ENCODE peak calls at places on chromosomes 6 and 20, in seven cellular contexts. D, R, K, V, A, T and B are unnamed samples. For H3K4me1, the result is how much of the 10 kb centered on the place peaks cover.

GRCh38 chr20:840858-841567 is 7.5 kb downstream of the FAM110A start:
- DNase-seq in D (no peak), R (no peak), K (peak), V (peak), A (no peak), T (no peak), B (no peak)

GRCh38 chr6:121595646-121596045 is 160.2 kb downstream of the GJA1 start:
- DNase-seq in D (no peak), R (no peak), K (no peak), V (no peak), A (no peak), T (no peak), B (no peak)

GRCh38 chr6:19712012-19712688 is 125.0 kb upstream of the ID4 start:
- DNase-seq in D (peak), R (no peak), K (no peak), V (no peak), A (no peak), T (no peak), B (no peak)

GRCh38 chr6:145025488-145025887 is 709.8 kb downstream of the EPM2A start:
- DNase-seq in D (no peak), R (no peak), K (no peak), V (peak), A (no peak), T (no peak), B (no peak)

GRCh38 chr6:23874985-23875384 is 251.0 kb upstream of the NRSN1 start:
- DNase-seq in D (no peak), R (no peak), K (no peak), V (no peak), A (no peak), T (no peak), B (no peak)

GRCh38 chr6:149862901-149863595 is 1.1 kb downstream of the LRP11 start:
- DNase-seq in D (peak), R (no peak), K (peak), V (peak), A (no peak), T (peak), B (no peak)

GRCh38 chr20:63097336-63097831 is 90.6 kb upstream of the BHLHE23 start:
- DNase-seq in D (no peak), R (no peak), K (peak), V (no peak), A (no peak), T (no peak), B (no peak)

GRCh38 chr20:62487564-62488086 is 11.8 kb upstream of the GATA5 start:
- DNase-seq in D (peak), R (no peak), K (no peak), V (peak), A (no peak), T (peak), B (no peak)

GRCh38 chr6:115798229-115798628 is 262.5 kb downstream of the FRK start:
- DNase-seq in D (no peak), R (no peak), K (no peak), V (no peak), A (no peak), T (no peak), B (no peak)

GRCh38 chr20:46084805-46085792 is 4.7 kb downstream of the NCOA5 start:
- DNase-seq in D (peak), R (no peak), K (no peak), V (peak), A (no peak), T (no peak), B (no peak)

GRCh38 chr20:61314326-61315010 is 62.4 kb downstream of the CDH4 start:
- DNase-seq in D (no peak), R (no peak), K (no peak), V (no peak), A (no peak), T (no peak), B (no peak)

GRCh38 chr20:34710861-34711574 is 6.9 kb downstream of the TP53INP2 start:
- DNase-seq in D (no peak), R (no peak), K (no peak), V (no peak), A (no peak), T (no peak), B (no peak)

GRCh38 chr6:114049367-114049966 is 78.5 kb upstream of the HDAC2 start:
- DNase-seq in D (no peak), R (peak), K (no peak), V (peak), A (no peak), T (no peak), B (no peak)

GRCh38 chr6:102961902-102962301 is 1568.4 kb downstream of the GRIK2 start:
- DNase-seq in D (no peak), R (no peak), K (no peak), V (no peak), A (no peak), T (no peak), B (no peak)

GRCh38 chr6:71287038-71287437 is 1.6 kb upstream of the OGFRL1 start:
- DNase-seq in D (no peak), R (no peak), K (no peak), V (no peak), A (no peak), T (no peak), B (no peak)

GRCh38 chr6:10314163-10314955 is 100.5 kb downstream of the TFAP2A start:
- DNase-seq in D (peak), R (no peak), K (no peak), V (no peak), A (no peak), T (no peak), B (no peak)

GRCh38 chr6:33416386-33417126 is 1.4 kb downstream of the CUTA start:
- DNase-seq in D (no peak), R (no peak), K (no peak), V (no peak), A (no peak), T (no peak), B (no peak)

GRCh38 chr20:4160761-4161305 is 145.5 kb upstream of the RNF24 start:
- DNase-seq in D (no peak), R (no peak), K (peak), V (peak), A (no peak), T (no peak), B (no peak)

GRCh38 chr6:44311304-44311703 is 1.8 kb downstream of the AARS2 start:
- DNase-seq in D (no peak), R (no peak), K (no peak), V (no peak), A (no peak), T (no peak), B (no peak)

GRCh38 chr6:3239110-3239830 is 11.8 kb upstream of the TUBB2B start:
- DNase-seq in D (no peak), R (peak), K (no peak), V (no peak), A (no peak), T (no peak), B (no peak)

GRCh38 chr20:45306431-45306982 is at the start of gene RBPJL:
- DNase-seq in D (peak), R (no peak), K (peak), V (no peak), A (no peak), T (peak), B (no peak)

GRCh38 chr20:19945732-19946670 is 71.2 kb upstream of the NAA20 start:
- DNase-seq in D (no peak), R (no peak), K (no peak), V (no peak), A (no peak), T (no peak), B (no peak)

GRCh38 chr6:38131527-38131965 is 312.0 kb downstream of the ZFAND3 start:
- DNase-seq in D (no peak), R (no peak), K (no peak), V (no peak), A (no peak), T (no peak), B (no peak)

GRCh38 chr6:128655978-128656498 is 135.6 kb upstream of the PTPRK start:
- DNase-seq in D (no peak), R (peak), K (no peak), V (no peak), A (peak), T (no peak), B (peak)

GRCh38 chr20:47805951-47806350 is 20.7 kb upstream of the SULF2 start:
- DNase-seq in D (no peak), R (no peak), K (no peak), V (no peak), A (no peak), T (no peak), B (no peak)

GRCh38 chr6:55777461-55777860 is 97.9 kb downstream of the BMP5 start:
- DNase-seq in D (no peak), R (no peak), K (no peak), V (no peak), A (no peak), T (no peak), B (no peak)

GRCh38 chr6:149566372-149567193 is at the start of gene GINM1:
- DNase-seq in D (peak), R (no peak), K (peak), V (peak), A (no peak), T (peak), B (no peak)

GRCh38 chr20:36084897-36085617 is 69.5 kb upstream of the EPB41L1 start:
- DNase-seq in D (peak), R (no peak), K (no peak), V (peak), A (no peak), T (no peak), B (peak)

GRCh38 chr6:10193321-10193720 is 221.6 kb downstream of the TFAP2A start:
- DNase-seq in D (no peak), R (no peak), K (no peak), V (no peak), A (no peak), T (no peak), B (no peak)

GRCh38 chr6:18327621-18328548 is 59.3 kb upstream of the RNF144B start:
- DNase-seq in D (peak), R (no peak), K (peak), V (no peak), A (no peak), T (no peak), B (no peak)

GRCh38 chr6:137493218-137494038 is 766 bp downstream of the OLIG3 start:
- DNase-seq in D (no peak), R (no peak), K (peak), V (no peak), A (no peak), T (no peak), B (no peak)

GRCh38 chr6:159979136-159979874 is 10.4 kb downstream of the IGF2R start:
- DNase-seq in D (peak), R (no peak), K (no peak), V (peak), A (peak), T (no peak), B (no peak)

GRCh38 chr6:30196376-30196775 is 16.8 kb downstream of the TRIM26 start:
- DNase-seq in D (no peak), R (no peak), K (no peak), V (no peak), A (no peak), T (no peak), B (no peak)

GRCh38 chr6:107110200-107110599 is 5.1 kb downstream of the BEND3 start:
- DNase-seq in D (peak), R (no peak), K (no peak), V (no peak), A (no peak), T (no peak), B (no peak)

DNA sequence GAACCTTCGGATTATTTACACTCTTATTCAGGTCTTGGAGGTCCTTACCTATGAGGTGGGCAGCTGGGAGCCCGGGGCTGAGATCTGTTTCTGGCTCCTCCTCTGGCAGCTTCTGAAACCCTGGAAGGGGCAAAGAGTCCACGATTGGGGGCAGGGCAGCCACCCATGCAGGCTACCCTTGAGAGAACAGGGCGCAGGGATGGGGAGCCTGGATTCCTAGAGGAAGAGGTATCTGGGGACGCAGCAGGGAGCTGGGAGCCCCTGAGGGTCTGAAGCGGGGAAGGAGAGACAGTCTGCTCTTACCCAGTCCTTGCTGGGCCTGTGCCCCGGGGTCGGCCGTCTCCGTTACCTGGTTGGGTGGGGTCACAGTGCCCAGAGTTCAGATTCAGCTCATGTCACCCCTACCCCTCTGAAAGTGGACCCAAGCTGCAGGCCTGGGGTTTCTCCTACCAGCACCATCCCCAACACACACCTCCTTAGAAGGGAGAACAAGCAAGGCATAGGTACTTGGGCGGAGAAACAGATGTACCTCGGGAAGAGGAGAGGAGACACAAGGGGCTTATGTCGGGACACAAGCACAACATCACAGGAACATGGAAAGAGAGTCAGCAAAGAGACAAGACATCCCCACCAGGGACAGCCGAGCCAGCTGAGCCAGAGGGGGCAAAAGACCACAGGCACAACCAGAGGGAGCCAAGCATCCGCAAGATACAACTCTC is 554 bp downstream of the LTB start:
- DNase-seq in D (no peak), R (no peak), K (no peak), V (no peak), A (no peak), T (peak), B (no peak)
- H3K27ac ChIP-seq in D (peak), R (no peak), K (no peak), V (no peak), A (peak), T (no peak), B (peak)

GRCh38 chr20:59015812-59016711 is 3.2 kb upstream of the TUBB1 start:
- DNase-seq in D (no peak), R (no peak), K (peak), V (peak), A (no peak), T (peak), B (no peak)
- H3K4me1 ChIP-seq in D (half or more), R (under half), K (under half), V (half or more), A (under half), T (under half), B (under half)

GRCh38 chr20:53409177-53409576 is 184.5 kb downstream of the ZNF217 start:
- DNase-seq in D (no peak), R (no peak), K (no peak), V (no peak), A (no peak), T (no peak), B (no peak)
- TF ChIP-seq SIN3A in D (no peak), R (no peak), K (no peak), V (no peak), A (no peak), T (no peak), B (no peak)

GRCh38 chr20:50193169-50193850 is 2.7 kb downstream of the CEBPB start:
- DNase-seq in D (peak), R (no peak), K (no peak), V (no peak), A (no peak), T (no peak), B (no peak)
- H3K27ac ChIP-seq in D (peak), R (peak), K (no peak), V (peak), A (no peak), T (no peak), B (peak)

GRCh38 chr6:26195376-26195923 is 108.2 kb downstream of the HFE start:
- DNase-seq in D (peak), R (peak), K (peak), V (peak), A (peak), T (peak), B (peak)
- H3K4me1 ChIP-seq in D (under half), R (under half), K (under half), V (under half), A (under half), T (under half), B (under half)